ENCODE peak calls at places on chromosomes 2 and 18, in four cellular contexts. T is H9, V is IMR-90, K is H1. D is an unnamed sample.
A peak's percentile ranks its signal among the peaks of the same experiment; 100 is the strongest.

GRCh38 chr2:118855451-118856279 is 8.2 kb upstream of the EN1 start:
- DNase-seq in K (peak; percentile 67), T (peak; percentile 92), V (peak; percentile 52), D (peak; percentile 90)

GRCh38 chr2:25374827-25375226 is 33.1 kb upstream of the DNMT3A start:
- DNase-seq in T (peak; percentile 22), K (no peak), V (no peak), D (no peak)

GRCh38 chr18:79511271-79511670 is 115.5 kb downstream of the NFATC1 start:
- DNase-seq in T (peak; percentile 12), V (no peak), K (no peak), D (no peak)

GRCh38 chr2:131425191-131426021 is 50.5 kb upstream of the TUBA3D start:
- DNase-seq in K (no peak), V (no peak), T (no peak), D (no peak)

GRCh38 chr2:79750321-79750720 is 237.5 kb downstream of the CTNNA2 start:
- DNase-seq in K (no peak), V (no peak), T (no peak), D (peak; percentile 41)

GRCh38 chr2:5520352-5520996 is 171.7 kb upstream of the SOX11 start:
- DNase-seq in T (no peak), K (no peak), V (peak; percentile 4), D (no peak)

GRCh38 chr2:65901809-65902208 is 469.4 kb upstream of the SPRED2 start:
- DNase-seq in V (no peak), T (no peak), K (no peak), D (no peak)

GRCh38 chr18:75923169-75923568 is 495.7 kb upstream of the SMIM21 start:
- DNase-seq in K (no peak), T (no peak), V (peak; percentile 1), D (peak; percentile 90)

GRCh38 chr18:8538935-8539334 is 70.3 kb upstream of the RAB12 start:
- DNase-seq in T (no peak), K (no peak), V (no peak), D (peak; percentile 13)

GRCh38 chr2:230011617-230012016 is 57.1 kb downstream of the SLC16A14 start:
- DNase-seq in T (no peak), V (peak; percentile 81), K (no peak), D (no peak)

GRCh38 chr2:197125000-197125399 is 185.6 kb downstream of the ANKRD44 start:
- DNase-seq in T (no peak), V (peak; percentile 92), K (no peak), D (no peak)

GRCh38 chr2:98730851-98731708 is at the start of gene MGAT4A:
- DNase-seq in K (peak; percentile 5), T (peak; percentile 50), V (no peak), D (peak; percentile 46)

GRCh38 chr2:1628893-1629292 is 115.4 kb downstream of the PXDN start:
- DNase-seq in V (peak; percentile 74), T (no peak), K (no peak), D (no peak)

GRCh38 chr2:82896117-82896516 is 1563.0 kb downstream of the SUCLG1 start:
- DNase-seq in T (no peak), K (no peak), V (no peak), D (no peak)

GRCh38 chr2:191927319-191927867 is 80.5 kb upstream of the CAVIN2 start:
- DNase-seq in T (no peak), K (no peak), V (peak; percentile 74), D (peak; percentile 45)

GRCh38 chr2:205698556-205699282 is 16.4 kb downstream of the NRP2 start:
- DNase-seq in K (no peak), T (no peak), V (peak; percentile 77), D (peak; percentile 87)

GRCh38 chr2:73297586-73297985 is 4.2 kb upstream of the EGR4 start:
- DNase-seq in T (no peak), K (no peak), V (no peak), D (no peak)

GRCh38 chr2:176407711-176408110 is 138.5 kb downstream of the MTX2 start:
- DNase-seq in T (no peak), V (no peak), K (no peak), D (no peak)

GRCh38 chr2:23178398-23178797 is 206.6 kb upstream of the KLHL29 start:
- DNase-seq in K (no peak), V (no peak), T (no peak), D (no peak)

GRCh38 chr18:59219672-59220163 is at the start of gene GRP:
- DNase-seq in T (peak; percentile 47), V (no peak), K (no peak), D (peak; percentile 72)

GRCh38 chr18:57210101-57210661 is 63.3 kb downstream of the BOD1L2 start:
- DNase-seq in T (peak; percentile 83), K (peak; percentile 60), V (peak; percentile 70), D (peak; percentile 96)

GRCh38 chr2:204175552-204176271 is 239.1 kb downstream of the ICOS start:
- DNase-seq in T (no peak), K (no peak), V (no peak), D (no peak)

GRCh38 chr2:120625865-120626560 is 109.7 kb upstream of the GLI2 start:
- DNase-seq in T (no peak), K (no peak), V (no peak), D (no peak)

GRCh38 chr2:177673602-177674595 is 281.3 kb downstream of the AGPS start:
- DNase-seq in V (no peak), K (no peak), T (no peak), D (no peak)

GRCh38 chr2:104344985-104345384 is 508.9 kb upstream of the POU3F3 start:
- DNase-seq in T (no peak), V (no peak), K (no peak), D (no peak)

GRCh38 chr2:109255594-109255993 is 126.6 kb downstream of the SH3RF3 start:
- DNase-seq in K (no peak), T (no peak), V (no peak), D (no peak)

GRCh38 chr2:98505311-98505808 is 60.7 kb downstream of the INPP4A start:
- DNase-seq in V (no peak), K (no peak), T (no peak), D (no peak)

GRCh38 chr2:73253901-73254300 is 19.8 kb downstream of the CCT7 start:
- DNase-seq in K (no peak), V (no peak), T (no peak), D (no peak)

GRCh38 chr2:64454316-64455030 is 511 bp downstream of the LGALSL start:
- DNase-seq in K (no peak), V (peak; percentile 36), T (peak; percentile 57), D (peak; percentile 80)

GRCh38 chr18:46332956-46333355 is 228.8 kb downstream of the HAUS1 start:
- DNase-seq in T (no peak), K (no peak), V (no peak), D (peak; percentile 45)

GRCh38 chr18:22494771-22495170 is 77.1 kb upstream of the CTAGE1 start:
- DNase-seq in K (no peak), V (peak; percentile 64), T (no peak), D (no peak)

DNA sequence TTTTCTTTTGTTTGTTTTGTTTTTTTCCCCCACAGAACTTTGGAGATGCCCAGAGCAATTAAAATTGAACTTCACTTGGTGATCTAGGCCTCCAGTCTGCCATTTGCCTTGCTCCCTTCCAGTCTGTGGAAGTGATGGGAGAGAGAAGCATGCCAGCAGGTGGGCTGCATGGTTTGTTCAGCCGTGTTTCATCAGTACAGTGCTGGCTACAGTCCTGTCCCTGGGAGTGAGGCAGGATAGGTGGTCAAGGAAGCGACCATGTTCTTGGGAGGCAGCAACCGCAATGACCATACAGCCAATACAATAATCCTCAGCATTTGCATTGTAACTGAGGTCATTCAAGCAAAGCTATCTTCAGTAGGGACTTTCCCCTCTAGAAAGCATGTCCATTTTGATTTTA is 11.2 kb upstream of the LIPG start:
- DNase-seq in V (no peak), T (no peak), K (no peak), D (no peak)
- H4K5ac ChIP-seq in V (no peak overlapping the region), T (no peak overlapping the region), K (no peak overlapping the region), D (no peak overlapping the region)

DNA sequence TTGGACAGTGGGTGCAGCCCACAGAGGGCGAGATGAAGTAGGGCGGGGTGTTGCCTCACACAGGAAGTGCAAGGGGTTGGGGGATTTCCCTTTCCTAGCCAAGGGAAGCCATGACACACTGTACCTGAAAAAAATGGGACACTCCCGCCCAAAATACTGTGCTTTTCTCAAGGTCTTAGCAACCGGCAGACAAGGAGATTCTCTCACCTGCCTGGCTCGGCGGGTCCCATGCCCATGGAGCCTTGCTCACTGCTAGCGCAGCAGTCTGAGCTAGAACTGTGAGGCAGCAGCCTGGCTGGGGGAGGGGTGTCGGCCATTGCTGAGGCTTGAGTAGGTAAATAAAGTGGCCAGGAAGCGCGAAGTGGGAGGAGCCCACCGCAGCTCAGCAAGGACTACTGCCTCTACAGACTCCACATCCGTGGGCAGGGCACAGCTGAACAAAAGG is 244.7 kb downstream of the NBAS start:
- DNase-seq in T (peak; percentile 52), K (no peak), V (no peak), D (peak; percentile 29)
- H4K5ac ChIP-seq in T (no peak overlapping the region), K (no peak overlapping the region), V (no peak overlapping the region), D (no peak overlapping the region)

GRCh38 chr2:233303252-233303651 is 4.4 kb upstream of the SAG start:
- DNase-seq in V (no peak), K (peak; percentile 17), T (peak; percentile 68), D (peak; percentile 29)
- H4K5ac ChIP-seq in V (no peak overlapping the region), K (no peak overlapping the region), T (no peak overlapping the region), D (no peak overlapping the region)

GRCh38 chr2:184040230-184040629 is 558.1 kb upstream of the ZNF804A start:
- DNase-seq in V (no peak), K (no peak), T (no peak), D (no peak)

GRCh38 chr2:184039493-184039892 is 558.8 kb upstream of the ZNF804A start:
- DNase-seq in V (no peak), K (no peak), T (no peak), D (no peak)

GRCh38 chr2:184041077-184041476 is 557.3 kb upstream of the ZNF804A start:
- DNase-seq in T (no peak), K (no peak), V (no peak), D (no peak)
- H4K5ac ChIP-seq in T (no peak overlapping the region), K (no peak overlapping the region), V (no peak overlapping the region), D (no peak overlapping the region)

GRCh38 chr2:40192864-40193669 is 258.8 kb downstream of the SLC8A1 start:
- DNase-seq in V (peak; percentile 37), K (no peak), T (no peak), D (no peak)
- H4K5ac ChIP-seq in V (no peak overlapping the region), K (no peak overlapping the region), T (no peak overlapping the region), D (no peak overlapping the region)

DNA sequence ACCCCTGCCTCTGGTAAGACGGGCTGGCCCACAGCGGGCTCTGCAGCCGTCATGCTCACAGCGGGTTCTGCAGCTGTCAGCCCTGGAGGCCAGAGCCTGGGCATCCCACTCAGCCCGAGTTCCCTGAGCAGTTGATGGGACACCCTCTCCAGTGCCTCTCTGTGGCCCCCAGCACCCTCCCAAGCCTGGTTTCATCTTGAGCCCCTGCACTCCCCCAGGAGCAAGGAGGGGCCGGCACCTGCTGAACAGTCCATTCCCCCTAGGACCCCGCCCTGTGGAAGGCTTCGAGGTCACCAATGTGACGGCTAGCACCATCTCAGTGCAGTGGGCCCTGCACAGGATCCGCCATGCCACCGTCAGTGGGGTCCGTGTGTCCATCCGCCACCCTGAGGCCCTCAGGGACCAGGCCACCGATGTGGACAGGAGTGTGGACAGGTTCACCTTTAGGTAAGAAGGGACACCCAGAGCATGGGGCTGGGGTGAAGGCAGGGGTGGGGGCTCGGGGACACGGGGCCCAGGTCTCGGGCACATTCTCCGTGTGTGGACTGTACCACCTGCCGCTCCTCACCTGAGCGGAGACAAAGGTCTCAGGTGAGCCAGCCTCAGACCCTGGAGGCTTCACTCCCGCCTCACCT is 34.5 kb downstream of the MTERF4 start:
- DNase-seq in K (no peak), T (no peak), V (no peak), D (no peak)
- H4K5ac ChIP-seq in K (no peak overlapping the region), T (no peak overlapping the region), V (no peak overlapping the region), D (no peak overlapping the region)